ENCODE peak calls at places on chromosomes 2 and 18, in eight cellular contexts. One of them, this sample, is unnamed.

GRCh38 chr2:152518656-152519580 is 183.9 kb downstream of the FMNL2 start:
- DNase-seq in amniotic stem cell: no peak
- DNase-seq in fibroblast of lung: no peak
- DNase-seq in kidney epithelial cell: no peak
- DNase-seq in HT1080: no peak
- DNase-seq in right atrium auricular region: no peak
- DNase-seq in HTR-8/SVneo: no peak
- DNase-seq in GM12891: no peak
- DNase-seq in this sample: no peak

GRCh38 chr18:4172491-4172890 is 282.6 kb downstream of the DLGAP1 start:
- DNase-seq in amniotic stem cell: no peak
- DNase-seq in fibroblast of lung: no peak
- DNase-seq in kidney epithelial cell: no peak
- DNase-seq in HT1080: no peak
- DNase-seq in right atrium auricular region: no peak
- DNase-seq in HTR-8/SVneo: no peak
- DNase-seq in GM12891: no peak
- DNase-seq in this sample: no peak

GRCh38 chr18:79889569-79889968 is 61.9 kb downstream of the SLC66A2 start:
- DNase-seq in amniotic stem cell: no peak
- DNase-seq in fibroblast of lung: no peak
- DNase-seq in kidney epithelial cell: no peak
- DNase-seq in HT1080: no peak
- DNase-seq in right atrium auricular region: peak; percentile 40
- DNase-seq in HTR-8/SVneo: no peak
- DNase-seq in GM12891: no peak
- DNase-seq in this sample: no peak

GRCh38 chr2:231347081-231347480 is 48.4 kb upstream of the B3GNT7 start:
- DNase-seq in amniotic stem cell: no peak
- DNase-seq in fibroblast of lung: no peak
- DNase-seq in kidney epithelial cell: no peak
- DNase-seq in HT1080: no peak
- DNase-seq in right atrium auricular region: no peak
- DNase-seq in HTR-8/SVneo: no peak
- DNase-seq in GM12891: no peak
- DNase-seq in this sample: no peak

GRCh38 chr2:58428553-58429284 is 187.6 kb upstream of the FANCL start:
- DNase-seq in amniotic stem cell: no peak
- DNase-seq in fibroblast of lung: peak; percentile 9
- DNase-seq in kidney epithelial cell: no peak
- DNase-seq in HT1080: no peak
- DNase-seq in right atrium auricular region: no peak
- DNase-seq in HTR-8/SVneo: no peak
- DNase-seq in GM12891: peak; percentile 22
- DNase-seq in this sample: no peak

GRCh38 chr2:119178811-119179601 is 20.5 kb upstream of the C1QL2 start:
- DNase-seq in amniotic stem cell: no peak
- DNase-seq in fibroblast of lung: peak; percentile 23
- DNase-seq in kidney epithelial cell: peak; percentile 32
- DNase-seq in HT1080: peak; percentile 76
- DNase-seq in right atrium auricular region: no peak
- DNase-seq in HTR-8/SVneo: peak; percentile 33
- DNase-seq in GM12891: no peak
- DNase-seq in this sample: no peak

GRCh38 chr2:232447638-232448472 is 8.1 kb upstream of the ALPI start:
- DNase-seq in amniotic stem cell: no peak
- DNase-seq in fibroblast of lung: peak; percentile 11
- DNase-seq in kidney epithelial cell: no peak
- DNase-seq in HT1080: no peak
- DNase-seq in right atrium auricular region: no peak
- DNase-seq in HTR-8/SVneo: no peak
- DNase-seq in GM12891: no peak
- DNase-seq in this sample: no peak

GRCh38 chr18:7089369-7089768 is 28.2 kb downstream of the LAMA1 start:
- DNase-seq in amniotic stem cell: no peak
- DNase-seq in fibroblast of lung: no peak
- DNase-seq in kidney epithelial cell: no peak
- DNase-seq in HT1080: no peak
- DNase-seq in right atrium auricular region: no peak
- DNase-seq in HTR-8/SVneo: no peak
- DNase-seq in GM12891: no peak
- DNase-seq in this sample: no peak

GRCh38 chr2:179569834-179570233 is 291.6 kb downstream of the ZNF385B start:
- DNase-seq in amniotic stem cell: no peak
- DNase-seq in fibroblast of lung: peak; percentile 41
- DNase-seq in kidney epithelial cell: peak; percentile 42
- DNase-seq in HT1080: peak; percentile 32
- DNase-seq in right atrium auricular region: no peak
- DNase-seq in HTR-8/SVneo: peak; percentile 63
- DNase-seq in GM12891: no peak
- DNase-seq in this sample: peak; percentile 3

GRCh38 chr18:48792611-48793368 is 158.0 kb downstream of the SMAD7 start:
- DNase-seq in amniotic stem cell: no peak
- DNase-seq in fibroblast of lung: no peak
- DNase-seq in kidney epithelial cell: no peak
- DNase-seq in HT1080: no peak
- DNase-seq in right atrium auricular region: no peak
- DNase-seq in HTR-8/SVneo: no peak
- DNase-seq in GM12891: no peak
- DNase-seq in this sample: no peak

GRCh38 chr18:57776767-57777166 is 26.3 kb downstream of the ATP8B1 start:
- DNase-seq in amniotic stem cell: no peak
- DNase-seq in fibroblast of lung: no peak
- DNase-seq in kidney epithelial cell: no peak
- DNase-seq in HT1080: no peak
- DNase-seq in right atrium auricular region: no peak
- DNase-seq in HTR-8/SVneo: no peak
- DNase-seq in GM12891: no peak
- DNase-seq in this sample: no peak

GRCh38 chr2:226414313-226414712 is 385.3 kb downstream of the IRS1 start:
- DNase-seq in amniotic stem cell: no peak
- DNase-seq in fibroblast of lung: no peak
- DNase-seq in kidney epithelial cell: no peak
- DNase-seq in HT1080: no peak
- DNase-seq in right atrium auricular region: no peak
- DNase-seq in HTR-8/SVneo: no peak
- DNase-seq in GM12891: no peak
- DNase-seq in this sample: no peak

GRCh38 chr2:218898109-218898878 is 17.6 kb downstream of the WNT10A start:
- DNase-seq in amniotic stem cell: peak; percentile 9
- DNase-seq in fibroblast of lung: no peak
- DNase-seq in kidney epithelial cell: no peak
- DNase-seq in HT1080: peak; percentile 29
- DNase-seq in right atrium auricular region: peak; percentile 73
- DNase-seq in HTR-8/SVneo: peak; percentile 70
- DNase-seq in GM12891: peak; percentile 73
- DNase-seq in this sample: no peak

GRCh38 chr2:105800036-105800755 is 55.5 kb downstream of the NCK2 start:
- DNase-seq in amniotic stem cell: no peak
- DNase-seq in fibroblast of lung: no peak
- DNase-seq in kidney epithelial cell: no peak
- DNase-seq in HT1080: no peak
- DNase-seq in right atrium auricular region: no peak
- DNase-seq in HTR-8/SVneo: no peak
- DNase-seq in GM12891: no peak
- DNase-seq in this sample: no peak

GRCh38 chr2:26757873-26758789 is 6.0 kb upstream of the SLC35F6 start:
- DNase-seq in amniotic stem cell: peak; percentile 88
- DNase-seq in fibroblast of lung: peak; percentile 99
- DNase-seq in kidney epithelial cell: peak; percentile 99
- DNase-seq in HT1080: peak; percentile 99
- DNase-seq in right atrium auricular region: peak; percentile 72
- DNase-seq in HTR-8/SVneo: peak; percentile 41
- DNase-seq in GM12891: no peak
- DNase-seq in this sample: peak; percentile 96

GRCh38 chr2:55309441-55309840 is 40.4 kb upstream of the MTIF2 start:
- DNase-seq in amniotic stem cell: peak; percentile 34
- DNase-seq in fibroblast of lung: peak; percentile 72
- DNase-seq in kidney epithelial cell: peak; percentile 12
- DNase-seq in HT1080: peak; percentile 54
- DNase-seq in right atrium auricular region: no peak
- DNase-seq in HTR-8/SVneo: peak; percentile 22
- DNase-seq in GM12891: no peak
- DNase-seq in this sample: peak; percentile 5

GRCh38 chr2:46315103-46315890 is 18.1 kb downstream of the EPAS1 start:
- DNase-seq in amniotic stem cell: peak; percentile 81
- DNase-seq in fibroblast of lung: peak; percentile 97
- DNase-seq in kidney epithelial cell: peak; percentile 85
- DNase-seq in HT1080: peak; percentile 98
- DNase-seq in right atrium auricular region: peak; percentile 98
- DNase-seq in HTR-8/SVneo: peak; percentile 92
- DNase-seq in GM12891: no peak
- DNase-seq in this sample: peak; percentile 88

GRCh38 chr2:239186516-239186915 is 214.3 kb downstream of the HDAC4 start:
- DNase-seq in amniotic stem cell: no peak
- DNase-seq in fibroblast of lung: no peak
- DNase-seq in kidney epithelial cell: no peak
- DNase-seq in HT1080: no peak
- DNase-seq in right atrium auricular region: no peak
- DNase-seq in HTR-8/SVneo: no peak
- DNase-seq in GM12891: no peak
- DNase-seq in this sample: no peak

GRCh38 chr18:61435064-61435652 is 101.9 kb downstream of the CDH20 start:
- DNase-seq in amniotic stem cell: no peak
- DNase-seq in fibroblast of lung: peak; percentile 1
- DNase-seq in kidney epithelial cell: no peak
- DNase-seq in HT1080: peak; percentile 32
- DNase-seq in right atrium auricular region: no peak
- DNase-seq in HTR-8/SVneo: no peak
- DNase-seq in GM12891: peak; percentile 2
- DNase-seq in this sample: no peak

This sample was measured in AG04449.